ENCODE peak calls at places on chromosomes 13 and 19, in eight cellular contexts. T, J, Y, P, M, H, X and Z are unnamed samples.

GRCh38 chr13:109869312-109870237 is 83.2 kb upstream of the IRS2 start:
- DNase-seq in T (no peak), J (no peak), Y (no peak), P (peak; percentile 28), M (no peak), H (no peak), X (peak; percentile 86), Z (peak; percentile 65)

GRCh38 chr13:95296326-95296939 is 4.8 kb downstream of the ABCC4 start:
- DNase-seq in T (peak; percentile 11), J (peak; percentile 21), Y (peak; percentile 65), P (peak; percentile 80), M (peak; percentile 28), H (peak; percentile 54), X (peak; percentile 82), Z (peak; percentile 39)

GRCh38 chr19:46347572-46347883 is 641 bp downstream of the PPP5C start:
- DNase-seq in T (no peak), J (no peak), Y (no peak), P (no peak), M (no peak), H (no peak), X (no peak), Z (no peak)

GRCh38 chr13:38998739-38999138 is 8.1 kb upstream of the STOML3 start:
- DNase-seq in T (no peak), J (no peak), Y (no peak), P (no peak), M (no peak), H (no peak), X (no peak), Z (no peak)

GRCh38 chr19:43634516-43634876 is 5.2 kb downstream of the CADM4 start:
- DNase-seq in T (no peak), J (no peak), Y (peak; percentile 37), P (peak; percentile 83), M (no peak), H (no peak), X (no peak), Z (no peak)

GRCh38 chr13:59458908-59459579 is 704.7 kb downstream of the DIAPH3 start:
- DNase-seq in T (no peak), J (no peak), Y (peak; percentile 17), P (peak; percentile 31), M (no peak), H (peak; percentile 76), X (no peak), Z (peak; percentile 48)

GRCh38 chr13:40231311-40231710 is 435.1 kb downstream of the FOXO1 start:
- DNase-seq in T (no peak), J (no peak), Y (no peak), P (no peak), M (no peak), H (no peak), X (no peak), Z (no peak)

GRCh38 chr13:85741017-85741416 is 58.2 kb downstream of the SLITRK6 start:
- DNase-seq in T (no peak), J (no peak), Y (no peak), P (no peak), M (no peak), H (peak; percentile 70), X (no peak), Z (no peak)

GRCh38 chr19:55486043-55486970 is 1.3 kb downstream of the NAT14 start:
- DNase-seq in T (no peak), J (no peak), Y (no peak), P (no peak), M (no peak), H (no peak), X (peak; percentile 80), Z (peak; percentile 81)

GRCh38 chr19:13208131-13208963 is 58.1 kb downstream of the IER2 start:
- DNase-seq in T (peak; percentile 90), J (no peak), Y (peak; percentile 38), P (no peak), M (peak; percentile 86), H (no peak), X (no peak), Z (peak; percentile 76)

GRCh38 chr19:44646049-44646416 is 2.3 kb downstream of the PVR start:
- DNase-seq in T (no peak), J (no peak), Y (no peak), P (no peak), M (no peak), H (no peak), X (no peak), Z (no peak)

GRCh38 chr19:44643605-44644390 is at the start of gene PVR:
- DNase-seq in T (no peak), J (no peak), Y (peak; percentile 78), P (peak; percentile 75), M (peak; percentile 61), H (peak; percentile 77), X (peak; percentile 95), Z (peak; percentile 88)

GRCh38 chr19:44645407-44646048 is 1.8 kb downstream of the PVR start:
- DNase-seq in T (no peak), J (no peak), Y (no peak), P (no peak), M (no peak), H (no peak), X (no peak), Z (peak; percentile 22)

GRCh38 chr19:44642375-44642774 is 1.3 kb upstream of the PVR start:
- DNase-seq in T (no peak), J (no peak), Y (no peak), P (no peak), M (no peak), H (no peak), X (no peak), Z (no peak)

DNA sequence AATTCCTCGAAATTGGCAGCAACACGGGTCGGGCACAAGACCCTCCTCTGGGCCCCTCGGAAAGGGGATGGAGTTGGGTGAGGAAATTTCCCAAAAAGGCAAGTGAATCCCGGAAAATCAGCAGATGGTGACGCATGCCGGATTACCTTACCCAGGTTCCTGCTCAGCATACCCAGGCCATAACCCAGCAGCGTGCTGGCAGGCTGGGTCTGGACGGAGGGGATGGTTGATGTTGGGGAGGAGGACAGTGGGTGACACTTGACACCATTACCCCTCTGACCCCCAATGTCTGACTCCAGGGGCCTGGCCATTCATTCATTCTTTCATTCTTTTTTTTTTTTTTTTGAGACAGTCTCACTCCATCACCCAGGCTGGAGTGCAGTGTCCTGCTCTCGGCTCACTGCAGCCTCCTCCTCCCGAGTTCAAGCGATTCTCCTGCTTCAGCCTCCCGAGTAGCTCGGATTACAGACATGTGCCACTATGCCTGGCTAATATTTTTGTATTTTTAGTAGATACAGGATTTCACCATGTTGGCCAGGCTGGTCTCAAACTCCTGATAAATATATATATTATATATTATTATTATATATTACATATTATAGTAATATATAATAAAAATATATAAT is 794 bp downstream of the PVR start:
- DNase-seq in T (no peak), J (no peak), Y (peak; percentile 57), P (peak; percentile 79), M (no peak), H (peak; percentile 44), X (peak; percentile 79), Z (peak; percentile 67)
- H3K4me3 ChIP-seq in T (no peak overlapping the region), J (peak overlapping the region; percentile 82), Y (peak overlapping the region; percentile 58), P (peak overlapping the region; percentile 93), M (peak overlapping the region; percentile 93), H (peak overlapping the region; percentile 89), X (peak overlapping the region; percentile 66), Z (peak overlapping the region; percentile 93)

DNA sequence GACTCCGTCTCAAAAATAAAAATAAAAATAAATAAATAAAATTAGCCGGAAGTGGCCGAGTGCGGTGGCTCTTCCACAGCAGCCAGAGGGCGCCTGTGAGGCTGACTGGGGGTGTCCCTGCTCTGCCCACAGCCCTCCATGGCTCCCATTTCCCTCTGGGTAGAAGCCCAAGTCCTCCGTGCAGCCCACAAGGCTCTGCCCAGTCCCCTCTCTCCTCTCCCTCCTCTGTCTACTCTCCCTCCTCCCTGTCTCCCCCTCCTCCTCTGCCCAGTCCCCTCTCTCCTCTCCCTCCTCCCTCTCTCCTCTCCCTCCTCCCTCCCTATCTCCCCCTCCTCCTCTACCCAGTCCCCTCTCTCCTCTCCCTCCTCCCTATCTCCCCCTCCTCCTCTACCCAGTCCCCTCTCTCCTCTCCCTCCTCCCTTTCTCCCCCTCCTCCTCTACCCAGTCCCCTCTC is 20.4 kb downstream of the MISP start:
- DNase-seq in T (peak; percentile 45), J (peak; percentile 55), Y (peak; percentile 62), P (peak; percentile 62), M (peak; percentile 22), H (peak; percentile 50), X (peak; percentile 80), Z (peak; percentile 83)
- TF ChIP-seq EZH2phosphoT487 in T (no peak), J (no peak), Y (no peak), P (no peak), M (no peak), H (no peak), X (no peak), Z (no peak)

GRCh38 chr13:91778123-91778522 is 379.7 kb downstream of the GPC5 start:
- DNase-seq in T (no peak), J (no peak), Y (no peak), P (no peak), M (peak; percentile 41), H (no peak), X (no peak), Z (no peak)
- H3K4me3 ChIP-seq in T (no peak overlapping the region), J (no peak overlapping the region), Y (no peak overlapping the region), P (no peak overlapping the region), M (peak overlapping the region; percentile 50), H (peak overlapping the region; percentile 15), X (no peak overlapping the region), Z (no peak overlapping the region)

DNA sequence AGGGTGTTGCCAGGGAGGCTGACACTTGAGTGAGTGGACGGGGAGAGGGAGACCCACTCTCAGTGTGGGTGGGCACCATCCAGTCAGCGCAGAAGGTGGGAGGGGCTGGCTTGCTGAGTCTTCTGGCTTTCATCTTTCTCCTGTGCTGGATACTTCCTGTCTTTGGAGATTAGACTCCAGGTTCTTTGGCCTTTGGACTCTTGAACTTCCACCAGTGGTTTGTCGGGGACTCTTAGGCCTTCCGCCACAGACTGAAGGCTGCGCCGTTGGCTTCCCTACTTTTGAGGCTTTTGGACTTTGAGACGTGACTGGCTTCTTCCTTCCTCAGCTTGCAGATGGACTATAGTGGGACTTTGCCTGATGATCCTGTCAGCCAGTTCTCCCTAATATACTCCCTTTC is 4.3 kb upstream of the LENG8 start:
- DNase-seq in T (no peak), J (no peak), Y (no peak), P (no peak), M (no peak), H (no peak), X (no peak), Z (no peak)
- TF ChIP-seq EZH2phosphoT487 in T (no peak), J (no peak), Y (no peak), P (no peak), M (no peak), H (no peak), X (no peak), Z (no peak)

DNA sequence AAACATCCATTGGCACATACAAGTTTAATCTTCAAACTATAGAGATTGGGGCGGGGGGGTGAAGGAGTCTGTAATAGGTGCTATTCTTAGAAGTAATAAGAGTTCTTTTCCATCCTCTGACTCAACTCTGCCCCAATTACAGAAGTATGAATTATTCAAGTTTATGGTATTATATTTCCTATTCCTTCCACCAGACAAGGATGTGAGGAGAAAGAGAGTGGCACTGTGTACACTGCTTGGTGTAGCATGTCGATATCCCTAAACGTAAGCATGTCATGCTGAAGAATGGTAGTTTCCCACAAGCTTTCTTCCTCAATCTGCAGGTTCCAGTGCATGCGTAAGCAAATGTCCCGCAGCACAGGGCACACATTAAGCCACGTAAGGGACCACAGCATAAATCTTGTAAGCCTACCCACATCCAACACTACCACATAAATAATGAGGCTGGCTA is 14.1 kb downstream of the BRD4 start:
- DNase-seq in T (no peak), J (no peak), Y (no peak), P (no peak), M (no peak), H (no peak), X (no peak), Z (peak; percentile 53)
- H3K4me3 ChIP-seq in T (no peak overlapping the region), J (no peak overlapping the region), Y (no peak overlapping the region), P (peak overlapping the region; percentile 13), M (no peak overlapping the region), H (no peak overlapping the region), X (no peak overlapping the region), Z (peak overlapping the region; percentile 30)

GRCh38 chr13:50400035-50400726 is 384.9 kb downstream of the KCNRG start:
- DNase-seq in T (no peak), J (no peak), Y (no peak), P (no peak), M (peak; percentile 14), H (no peak), X (no peak), Z (no peak)
- TF ChIP-seq EZH2phosphoT487 in T (no peak), J (no peak), Y (no peak), P (no peak), M (no peak), H (no peak), X (no peak), Z (no peak)